ENCODE peak calls at places on chromosomes 11 and 22, in six cellular contexts. G is stomach, A is sigmoid colon, D is HCT116, W is GM12892, O is Panc1. X is an unnamed sample.

GRCh38 chr11:75768112-75768908 is at the start of gene DGAT2:
- DNase-seq in W (peak), D (peak), G (peak), A (peak), O (peak), X (peak)

GRCh38 chr11:48001438-48002021 is 21.2 kb downstream of the PTPRJ start:
- DNase-seq in G (peak), W (no peak), D (no peak), O (no peak), A (no peak), X (no peak)

GRCh38 chr11:72641900-72642814 is 32.1 kb downstream of the PDE2A start:
- DNase-seq in G (peak), O (no peak), A (peak), D (no peak), W (no peak), X (peak)

GRCh38 chr11:86670179-86670578 is 2.2 kb downstream of the ME3 start:
- DNase-seq in W (no peak), G (no peak), D (no peak), A (no peak), O (no peak), X (no peak)

GRCh38 chr22:39545310-39546063 is 12.9 kb upstream of the RPS19BP1 start:
- DNase-seq in O (no peak), G (no peak), D (no peak), W (no peak), A (no peak), X (peak)

GRCh38 chr11:5069272-5069671 is at the start of gene OR52E1:
- DNase-seq in W (no peak), D (no peak), G (no peak), O (no peak), A (no peak), X (no peak)

GRCh38 chr11:106461148-106461547 is 383.7 kb downstream of the AASDHPPT start:
- DNase-seq in O (no peak), A (no peak), G (no peak), W (no peak), D (no peak), X (no peak)

GRCh38 chr11:75851203-75851602 is 36.2 kb downstream of the UVRAG start:
- DNase-seq in G (no peak), D (no peak), A (no peak), O (no peak), W (no peak), X (no peak)

GRCh38 chr22:22578702-22579424 is 19.8 kb upstream of the PRAME start:
- DNase-seq in G (no peak), W (no peak), A (no peak), O (no peak), D (no peak), X (no peak)

GRCh38 chr22:26711205-26711958 is 54.0 kb downstream of the MIAT start:
- DNase-seq in D (no peak), A (no peak), W (peak), G (peak), O (no peak), X (peak)

GRCh38 chr11:116454020-116454645 is 318.7 kb downstream of the BUD13 start:
- DNase-seq in G (peak), O (peak), D (no peak), A (peak), W (no peak), X (no peak)

GRCh38 chr11:20022363-20023081 is 137.8 kb downstream of the DBX1 start:
- DNase-seq in D (no peak), A (no peak), G (no peak), W (no peak), O (no peak), X (no peak)

DNA sequence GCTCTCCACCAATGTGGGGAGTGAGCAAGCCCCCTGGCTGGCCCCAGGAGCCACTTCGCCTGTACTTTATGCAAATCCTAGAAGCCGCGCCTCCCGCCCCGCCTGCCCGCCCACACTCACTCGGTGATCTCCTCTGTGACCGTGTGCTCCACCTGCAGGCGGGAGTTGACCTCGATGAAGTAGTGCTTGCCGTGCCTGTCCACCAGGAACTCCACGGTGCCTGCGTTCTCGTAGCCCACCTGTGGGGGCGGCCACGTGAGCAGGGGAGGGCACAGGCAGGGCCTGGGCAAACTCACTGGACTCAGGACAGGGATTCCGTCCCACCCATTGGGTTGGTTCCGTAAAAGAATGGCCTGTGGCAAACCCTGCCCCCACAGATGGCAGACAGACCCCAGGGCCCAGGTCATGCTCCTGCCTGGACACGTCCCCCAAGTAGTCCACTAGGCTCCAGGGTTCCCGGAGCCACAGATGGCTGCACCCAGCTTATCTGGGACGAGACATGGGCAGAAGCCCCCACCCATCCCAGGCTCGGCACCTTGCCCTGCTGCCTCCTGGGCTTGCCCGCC is 11.9 kb downstream of the LRFN4 start:
- DNase-seq in O (no peak), A (no peak), D (peak), W (peak), G (peak), X (peak)
- TF ChIP-seq POLR2AphosphoS5 in O (no peak), A (no peak), D (no peak), W (no peak), G (no peak), X (no peak)

DNA sequence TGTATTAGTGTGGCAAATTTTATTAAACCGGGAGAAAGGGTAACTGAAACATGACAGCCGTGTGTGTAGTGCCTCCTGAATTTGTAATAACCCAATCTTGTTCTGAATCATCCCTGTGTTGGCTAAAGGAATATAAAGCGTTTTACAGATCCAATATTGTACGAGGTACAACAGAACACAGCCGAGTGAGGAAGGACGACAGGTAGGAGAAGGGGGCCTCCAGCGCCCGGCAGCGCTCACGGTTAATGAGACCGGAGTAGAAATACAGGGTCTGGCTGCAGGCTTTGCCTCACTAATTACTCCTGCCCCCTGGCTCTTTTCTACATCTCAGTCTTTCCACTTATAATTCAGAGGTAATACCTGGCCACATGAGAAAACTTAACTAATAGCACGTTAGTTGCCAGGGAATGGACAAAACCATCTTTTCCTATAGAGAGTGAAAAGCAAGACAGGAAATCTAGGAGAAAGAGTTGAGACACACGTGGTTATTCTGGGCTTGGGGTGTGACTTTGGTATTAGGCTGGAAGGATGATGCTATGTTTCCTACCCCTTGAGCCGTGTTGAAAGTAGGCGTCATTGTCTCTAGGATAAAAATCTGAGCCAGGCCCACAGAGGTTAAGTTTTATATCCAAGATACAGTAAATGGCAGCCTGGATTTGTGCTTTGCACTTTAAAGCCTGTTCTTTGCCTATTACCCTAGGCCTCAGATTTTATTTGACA is 54.0 kb downstream of the GRIK4 start:
- DNase-seq in A (peak), D (no peak), G (no peak), O (no peak), W (no peak), X (no peak)
- TF ChIP-seq POLR2AphosphoS5 in A (no peak), D (no peak), G (no peak), O (no peak), W (no peak), X (no peak)

DNA sequence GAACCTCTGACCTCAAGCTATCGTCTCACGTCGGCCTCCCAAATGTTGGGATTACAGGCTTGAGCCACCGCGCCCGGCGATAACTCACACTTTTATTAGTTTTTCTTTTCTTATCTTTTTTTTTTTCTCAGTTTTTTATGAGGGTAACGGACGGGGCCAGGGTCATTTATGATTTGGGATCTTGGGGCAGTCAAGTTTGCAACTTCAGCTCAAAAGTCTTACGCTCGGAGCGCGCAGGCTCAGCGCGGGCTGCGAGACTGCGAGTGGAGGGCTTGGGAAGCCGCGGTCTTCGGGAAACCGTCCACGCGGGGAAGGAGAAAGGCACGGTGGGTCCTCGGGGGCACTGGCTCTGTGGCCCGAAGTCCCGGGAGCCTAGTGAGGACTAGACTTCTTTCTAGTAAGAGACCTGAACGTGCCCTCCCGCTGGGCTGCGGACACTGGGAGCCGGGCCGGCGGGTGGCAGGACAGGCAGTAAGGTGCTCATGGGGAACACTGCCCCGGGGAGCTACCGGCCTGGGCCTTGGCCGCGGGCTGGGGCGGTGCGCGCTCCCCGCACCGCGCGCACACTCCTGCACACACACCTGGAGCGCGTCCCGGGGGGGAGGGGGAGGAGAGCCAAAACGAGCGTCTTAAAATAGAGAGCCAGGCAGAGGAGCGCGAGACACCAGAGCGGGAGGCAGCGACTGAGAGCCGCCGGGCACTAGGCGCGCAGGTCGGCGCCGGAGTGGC is 491 bp upstream of the BARX2 start:
- DNase-seq in O (no peak), A (no peak), W (peak), D (no peak), G (peak), X (peak)
- TF ChIP-seq POLR2AphosphoS5 in O (no peak), A (no peak), W (no peak), D (no peak), G (no peak), X (no peak)

GRCh38 chr11:119093951-119094815 is 7.5 kb downstream of the DPAGT1 start:
- DNase-seq in D (no peak), G (peak), O (no peak), W (no peak), A (no peak), X (no peak)
- TF ChIP-seq POLR2AphosphoS5 in D (peak), G (no peak), O (peak), W (no peak), A (peak), X (no peak)

GRCh38 chr11:13008625-13009475 is at the start of gene RASSF10:
- DNase-seq in G (peak), O (no peak), W (no peak), A (peak), D (no peak), X (peak)
- TF ChIP-seq POLR2AphosphoS5 in G (peak), O (no peak), W (no peak), A (no peak), D (no peak), X (peak)

GRCh38 chr11:125167954-125168821 is 3.6 kb downstream of the PKNOX2 start:
- DNase-seq in D (no peak), G (peak), A (no peak), O (no peak), W (no peak), X (no peak)

GRCh38 chr11:125166903-125167291 is 2.3 kb downstream of the PKNOX2 start:
- DNase-seq in A (peak), D (no peak), W (no peak), O (no peak), G (no peak), X (no peak)

GRCh38 chr11:125168875-125169537 is 4.5 kb downstream of the PKNOX2 start:
- DNase-seq in A (no peak), O (no peak), D (no peak), G (no peak), W (no peak), X (no peak)

GRCh38 chr11:125166347-125166841 is 1.8 kb downstream of the PKNOX2 start:
- DNase-seq in G (no peak), A (peak), W (no peak), O (no peak), D (no peak), X (peak)

DNA sequence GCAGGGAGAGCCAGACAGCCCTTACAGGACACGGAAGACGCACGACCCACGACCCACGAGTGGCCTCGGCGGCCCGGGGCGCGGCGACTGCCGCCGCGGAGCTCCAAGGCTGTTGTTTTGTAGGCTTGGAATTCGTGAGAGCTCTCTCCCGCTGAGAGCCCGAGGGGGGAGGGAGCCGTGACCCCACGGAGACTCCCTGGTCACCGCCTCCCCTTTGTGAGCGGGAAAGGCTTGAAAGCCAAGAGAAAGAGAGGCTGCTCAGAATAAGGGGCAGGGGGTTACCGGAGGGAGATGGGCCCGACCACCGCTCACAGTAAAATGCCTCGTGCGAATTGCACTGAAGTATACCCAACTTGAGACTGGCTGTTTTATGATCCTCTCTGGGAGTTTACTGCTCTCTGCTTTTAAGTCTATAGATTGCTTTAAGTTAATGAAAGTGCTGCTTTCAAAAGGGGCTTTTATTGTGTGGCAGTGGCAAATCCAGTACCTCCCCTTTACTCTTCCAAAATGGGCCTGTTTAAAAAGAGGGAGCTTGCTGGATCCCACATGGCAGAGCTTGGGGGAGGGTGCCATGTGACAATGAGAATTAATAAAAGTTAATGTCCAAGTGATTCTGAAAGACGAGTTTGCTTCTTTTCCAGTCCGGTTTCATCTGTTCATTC is 2.9 kb downstream of the PKNOX2 start:
- DNase-seq in A (peak), D (no peak), O (no peak), W (no peak), G (no peak), X (no peak)
- TF ChIP-seq POLR2AphosphoS5 in A (no peak), D (no peak), O (no peak), W (no peak), G (no peak), X (no peak)

GRCh38 chr11:60935676-60936442 is 11.6 kb downstream of the TMEM132A start:
- DNase-seq in A (no peak), G (no peak), O (no peak), W (no peak), D (no peak), X (peak)
- TF ChIP-seq POLR2AphosphoS5 in A (no peak), G (no peak), O (no peak), W (peak), D (no peak), X (no peak)

GRCh38 chr11:67630943-67631331 is 1.2 kb upstream of the NUDT8 start:
- DNase-seq in D (no peak), W (peak), G (no peak), O (no peak), A (no peak), X (no peak)

GRCh38 chr11:67627788-67628624 is 1.7 kb downstream of the NUDT8 start:
- DNase-seq in A (peak), D (no peak), O (no peak), W (no peak), G (no peak), X (peak)

GRCh38 chr11:67628710-67629385 is 889 bp downstream of the NUDT8 start:
- DNase-seq in D (no peak), O (no peak), W (peak), A (peak), G (no peak), X (peak)

GRCh38 chr11:67630230-67630942 is 649 bp upstream of the NUDT8 start:
- DNase-seq in O (peak), A (peak), W (peak), D (peak), G (peak), X (peak)

DNA sequence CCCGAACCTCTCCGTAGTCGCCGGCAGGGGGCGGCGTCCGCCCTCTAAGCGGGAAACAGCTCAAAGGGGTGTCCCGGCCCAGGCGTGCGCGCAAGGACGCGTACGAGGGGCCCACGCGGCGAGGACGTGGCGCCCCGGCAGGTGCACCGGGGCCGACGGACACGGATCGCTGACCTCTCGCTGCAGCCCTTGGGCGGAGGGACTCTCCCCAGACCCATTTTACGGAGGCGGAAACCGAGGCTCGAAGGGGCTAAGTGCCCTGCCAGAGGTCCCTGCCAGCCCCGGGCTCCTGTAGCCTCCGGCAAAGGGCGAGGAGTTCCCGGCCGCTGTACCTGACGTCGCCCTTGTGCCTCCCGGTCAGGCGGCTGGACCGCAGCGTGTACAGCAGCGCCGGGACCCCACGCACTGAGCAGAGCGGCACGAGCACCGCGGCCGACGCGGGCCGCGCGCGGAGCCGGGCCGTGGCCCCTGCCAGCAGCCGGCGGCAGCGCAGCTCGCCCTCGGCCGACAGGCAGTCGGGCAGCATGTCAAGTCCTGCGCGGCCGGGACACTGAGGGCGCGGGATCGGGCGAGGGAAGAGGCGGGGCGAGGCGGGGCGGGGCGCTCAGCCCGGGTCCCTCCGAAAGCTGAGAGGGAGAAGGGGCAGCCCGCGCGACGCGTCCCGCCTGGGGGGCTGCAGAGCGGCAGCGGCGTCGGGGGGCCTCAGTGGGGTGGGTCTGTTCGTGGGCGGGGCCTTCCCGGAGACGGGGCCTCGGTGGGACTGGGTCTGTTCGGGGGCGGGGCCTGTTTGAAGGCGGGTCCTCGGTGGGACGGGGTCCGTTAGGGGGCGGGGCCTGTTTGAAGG is at the start of gene NUDT8:
- DNase-seq in W (peak), A (peak), O (no peak), D (peak), G (peak), X (peak)
- TF ChIP-seq POLR2AphosphoS5 in W (no peak), A (peak), O (no peak), D (peak), G (no peak), X (peak)

GRCh38 chr11:68107689-68108088 is 13.5 kb downstream of the CHKA start:
- DNase-seq in A (peak), G (no peak), D (no peak), W (no peak), O (no peak), X (no peak)

DNA sequence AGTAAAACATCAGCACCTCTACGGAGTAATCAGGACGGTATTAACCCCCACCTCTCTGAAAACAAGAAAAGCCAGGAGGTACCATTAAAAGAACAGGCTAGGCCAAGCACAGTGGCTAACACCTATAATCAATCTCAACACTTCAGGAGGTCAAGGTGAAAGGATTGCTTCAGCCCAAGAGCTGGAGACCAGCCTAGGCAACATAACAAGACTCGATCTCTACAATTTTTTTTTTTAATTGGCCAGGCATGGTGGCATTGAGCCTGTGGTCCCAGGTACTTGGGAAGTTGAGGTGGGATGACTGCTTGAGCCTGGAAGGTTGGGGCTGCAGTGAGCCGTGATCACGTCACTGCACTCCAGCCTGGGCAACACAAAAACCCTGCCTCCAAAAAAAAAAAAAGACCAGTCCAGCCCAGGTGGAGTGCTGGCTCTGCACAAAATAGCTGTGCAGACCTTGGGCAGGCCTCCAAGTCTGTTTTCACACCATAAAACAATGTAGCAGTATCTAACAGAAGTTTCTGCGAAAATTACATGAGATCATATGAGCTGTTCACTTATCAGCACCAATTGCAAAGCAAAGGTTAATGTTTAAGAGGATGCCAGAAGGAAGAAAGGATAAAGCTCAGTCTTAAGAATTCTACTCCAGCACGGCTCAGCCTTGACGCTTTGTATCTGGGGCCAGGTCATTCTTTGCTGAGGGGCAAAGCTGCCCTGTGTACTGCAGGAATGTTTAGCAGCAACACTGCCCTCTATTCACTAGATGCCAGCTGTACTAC is 14.8 kb downstream of the CHKA start:
- DNase-seq in D (no peak), W (no peak), G (peak), O (no peak), A (peak), X (no peak)
- TF ChIP-seq POLR2AphosphoS5 in D (no peak), W (no peak), G (no peak), O (no peak), A (no peak), X (no peak)

X was measured in upper lobe of left lung.